ENCODE peak calls at places on chromosomes 13 and 19, in four cellular contexts. S is H9, R is H1, A is IMR-90. W is an unnamed sample.
A peak's percentile ranks its signal among the peaks of the same experiment; 100 is the strongest.

GRCh38 chr13:55977436-55977835 is 1163.3 kb upstream of the PRR20A start:
- DNase-seq in A (no peak), S (no peak), R (no peak), W (no peak)

GRCh38 chr13:35761440-35762252 is 285.2 kb upstream of the MAB21L1 start:
- DNase-seq in S (no peak), R (no peak), A (no peak), W (no peak)

GRCh38 chr19:39093761-39094160 is 9.6 kb downstream of the ACP7 start:
- DNase-seq in R (no peak), S (no peak), A (peak; percentile 79), W (no peak)

GRCh38 chr19:18232540-18233223 is 6.4 kb upstream of the PDE4C start:
- DNase-seq in R (no peak), A (no peak), S (peak; percentile 88), W (peak; percentile 94)

GRCh38 chr19:53868091-53868891 is 608 bp downstream of the MYADM start:
- DNase-seq in R (no peak), A (peak; percentile 42), S (peak; percentile 66), W (peak; percentile 88)

GRCh38 chr13:37216340-37216739 is 110.9 kb upstream of the CSNK1A1L start:
- DNase-seq in R (no peak), S (no peak), A (no peak), W (no peak)

GRCh38 chr19:31545766-31546165 is 196.5 kb upstream of the TSHZ3 start:
- DNase-seq in S (no peak), R (no peak), A (no peak), W (no peak)

GRCh38 chr13:100148422-100148821 is 59.5 kb downstream of the PCCA start:
- DNase-seq in R (no peak), S (no peak), A (no peak), W (peak; percentile 40)

GRCh38 chr19:18194208-18194530 is 1.2 kb downstream of the MPV17L2 start:
- DNase-seq in R (no peak), A (no peak), S (no peak), W (no peak)

GRCh38 chr13:74217816-74218215 is 83.6 kb upstream of the KLF12 start:
- DNase-seq in A (peak; percentile 97), S (no peak), R (no peak), W (no peak)

GRCh38 chr19:47819841-47820244 is 1.9 kb upstream of the CRX start:
- DNase-seq in R (peak; percentile 17), A (no peak), S (peak; percentile 64), W (peak; percentile 92)

DNA sequence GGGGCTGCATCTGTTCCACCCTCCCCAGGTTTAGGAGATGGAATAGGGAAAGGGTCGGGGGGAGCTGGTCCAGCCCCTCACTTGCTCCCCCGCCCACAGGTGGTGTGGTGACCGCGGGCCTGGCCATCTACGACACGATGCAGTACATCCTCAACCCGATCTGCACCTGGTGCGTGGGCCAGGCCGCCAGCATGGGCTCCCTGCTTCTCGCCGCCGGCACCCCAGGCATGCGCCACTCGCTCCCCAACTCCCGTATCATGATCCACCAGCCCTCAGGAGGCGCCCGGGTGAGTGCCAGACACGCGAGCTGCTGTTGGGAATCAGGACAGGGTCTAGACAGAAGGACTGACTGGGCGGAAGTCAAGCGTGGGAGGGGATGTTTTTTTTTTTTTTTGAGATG is 3.0 kb downstream of the CLPP start:
- DNase-seq in S (no peak), R (no peak), A (no peak), W (no peak)
- H3K56ac ChIP-seq in S (no peak overlapping the region), R (no peak overlapping the region), A (no peak overlapping the region), W (no peak overlapping the region)

GRCh38 chr13:49348748-49349147 is 95.1 kb downstream of the CAB39L start:
- DNase-seq in A (no peak), R (peak; percentile 29), S (peak; percentile 84), W (peak; percentile 55)
- H3K56ac ChIP-seq in A (no peak overlapping the region), R (no peak overlapping the region), S (no peak overlapping the region), W (no peak overlapping the region)

GRCh38 chr13:27927444-27928352 is 7.9 kb downstream of the PDX1 start:
- DNase-seq in R (no peak), A (no peak), S (peak; percentile 48), W (no peak)
- H3K56ac ChIP-seq in R (no peak overlapping the region), A (no peak overlapping the region), S (no peak overlapping the region), W (no peak overlapping the region)

DNA sequence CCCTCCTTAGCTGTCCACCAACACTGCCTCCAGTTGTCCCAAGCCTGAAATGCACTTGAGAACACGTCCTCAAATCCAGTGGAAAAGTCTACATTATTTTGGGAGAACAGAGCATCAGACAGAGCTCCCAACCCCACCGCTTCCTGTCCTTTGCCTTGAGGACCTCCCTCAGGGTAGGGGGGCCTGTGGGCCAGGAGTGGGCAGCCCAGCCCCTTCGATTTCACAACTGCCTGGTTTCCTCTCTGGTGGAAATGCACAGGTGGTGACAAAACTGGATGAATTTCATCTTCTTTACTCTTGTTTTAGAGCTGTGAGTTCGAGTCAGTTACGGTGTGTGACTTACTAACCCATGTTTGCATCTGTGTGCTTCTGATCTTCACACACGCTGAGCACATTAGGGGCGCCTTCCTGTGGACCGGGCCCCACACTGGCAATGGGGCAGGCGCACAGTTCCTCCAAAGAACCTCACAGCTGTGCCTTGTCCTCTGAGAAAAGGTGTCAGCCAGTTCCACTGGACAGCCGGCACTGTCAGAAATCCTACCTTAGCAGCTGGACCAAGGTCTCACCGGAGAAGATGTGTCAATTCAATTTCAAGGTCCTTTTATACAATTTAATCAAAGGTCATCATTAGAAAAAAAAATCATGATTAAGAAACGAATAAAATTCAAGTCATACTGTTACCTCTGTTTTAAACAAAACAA is 80.2 kb downstream of the IRS2 start:
- DNase-seq in R (no peak), S (no peak), A (no peak), W (no peak)
- H3K56ac ChIP-seq in R (no peak overlapping the region), S (no peak overlapping the region), A (no peak overlapping the region), W (no peak overlapping the region)

GRCh38 chr13:111062305-111062704 is 52.8 kb upstream of the ARHGEF7 start:
- DNase-seq in S (no peak), R (no peak), A (no peak), W (no peak)
- H3K56ac ChIP-seq in S (no peak overlapping the region), R (no peak overlapping the region), A (no peak overlapping the region), W (no peak overlapping the region)

DNA sequence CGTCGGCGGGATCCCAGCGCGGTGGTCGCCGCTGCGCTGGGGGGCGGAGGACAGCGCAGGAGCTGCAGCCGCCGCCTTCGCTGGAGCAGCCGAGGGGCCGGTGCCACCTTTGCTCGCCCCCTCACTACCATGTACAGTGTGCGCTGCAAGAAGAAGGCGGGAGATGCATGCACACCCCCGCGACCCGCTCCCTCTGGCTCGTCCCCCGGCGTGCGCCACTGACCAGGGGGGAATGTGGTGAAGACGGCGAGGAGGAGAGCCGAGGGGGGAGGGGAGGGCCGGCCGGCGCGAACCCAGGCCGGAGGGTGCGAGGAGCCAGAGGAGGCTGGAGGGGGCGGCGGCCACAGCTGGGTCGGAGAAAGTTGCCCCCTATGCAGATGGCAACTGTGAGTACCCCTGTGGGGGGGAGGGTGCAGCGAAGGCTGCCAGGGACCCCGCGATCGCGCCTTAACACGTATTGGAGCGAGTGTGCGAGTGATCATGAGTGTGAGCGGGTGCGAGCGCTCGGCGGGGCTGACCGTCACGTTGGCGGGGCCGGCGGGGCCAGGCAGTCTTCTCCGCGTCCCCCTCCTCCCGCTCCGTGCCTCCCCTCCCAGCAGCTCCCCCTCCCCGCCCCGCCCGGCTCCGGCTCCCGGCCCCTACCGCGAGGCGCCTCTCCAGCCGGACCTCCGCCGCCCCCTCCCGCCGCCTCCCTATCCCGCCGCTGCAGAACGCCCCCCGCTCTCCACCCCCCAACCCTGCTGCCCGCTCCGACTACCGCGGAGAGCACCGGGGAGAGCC is 843 bp downstream of the SLITRK5 start:
- DNase-seq in A (no peak), R (no peak), S (peak; percentile 53), W (peak; percentile 31)
- H3K56ac ChIP-seq in A (no peak overlapping the region), R (no peak overlapping the region), S (no peak overlapping the region), W (peak overlapping the region; percentile 88)

GRCh38 chr13:19172007-19172646 is 9.5 kb downstream of the TUBA3C start:
- DNase-seq in S (no peak), R (no peak), A (no peak), W (no peak)
- H3K56ac ChIP-seq in S (no peak overlapping the region), R (no peak overlapping the region), A (no peak overlapping the region), W (no peak overlapping the region)

GRCh38 chr13:57633141-57633949 is 1.8 kb downstream of the PCDH17 start:
- DNase-seq in R (no peak), S (peak; percentile 91), A (no peak), W (peak; percentile 80)
- H3K56ac ChIP-seq in R (no peak overlapping the region), S (no peak overlapping the region), A (no peak overlapping the region), W (peak overlapping the region; percentile 59)

DNA sequence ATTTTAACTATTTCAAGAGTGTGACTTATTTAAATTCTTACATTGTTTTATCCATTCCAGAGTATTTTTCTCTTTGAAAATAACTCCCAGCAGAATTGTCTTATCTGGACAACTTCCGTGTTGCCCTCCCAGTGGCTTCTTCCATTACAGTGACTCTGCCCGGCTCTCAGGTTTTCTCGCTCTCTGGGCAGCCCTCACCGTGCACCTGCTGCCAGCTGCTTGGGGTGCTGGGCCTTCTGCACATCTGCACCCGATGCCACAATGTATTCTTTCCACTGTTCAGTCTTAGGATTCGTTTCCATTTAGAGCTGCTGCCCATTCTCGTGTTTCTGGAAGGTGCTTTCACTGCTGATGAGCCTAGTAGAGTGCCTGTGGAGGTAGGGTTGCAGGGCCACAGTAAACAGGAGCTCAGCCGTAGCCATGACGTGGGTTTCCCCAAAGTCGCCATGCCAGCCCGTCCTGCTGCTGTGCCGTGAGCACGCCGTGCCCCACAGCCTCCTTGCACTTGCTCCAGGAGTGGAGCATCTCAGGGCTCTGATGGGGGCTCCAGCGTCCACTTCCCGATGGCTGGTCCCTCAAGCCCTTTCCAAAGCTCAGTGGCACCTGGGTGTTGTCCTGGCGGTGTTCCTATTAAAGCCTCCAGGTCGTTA is 46.1 kb upstream of the DCUN1D2 start:
- DNase-seq in A (no peak), S (no peak), R (no peak), W (no peak)
- H3K56ac ChIP-seq in A (no peak overlapping the region), S (no peak overlapping the region), R (no peak overlapping the region), W (no peak overlapping the region)

GRCh38 chr13:32941368-32941767 is 74.9 kb upstream of the KL start:
- DNase-seq in S (no peak), R (no peak), A (no peak), W (no peak)

GRCh38 chr13:32940601-32941000 is 75.6 kb upstream of the KL start:
- DNase-seq in A (peak; percentile 56), S (no peak), R (no peak), W (no peak)

DNA sequence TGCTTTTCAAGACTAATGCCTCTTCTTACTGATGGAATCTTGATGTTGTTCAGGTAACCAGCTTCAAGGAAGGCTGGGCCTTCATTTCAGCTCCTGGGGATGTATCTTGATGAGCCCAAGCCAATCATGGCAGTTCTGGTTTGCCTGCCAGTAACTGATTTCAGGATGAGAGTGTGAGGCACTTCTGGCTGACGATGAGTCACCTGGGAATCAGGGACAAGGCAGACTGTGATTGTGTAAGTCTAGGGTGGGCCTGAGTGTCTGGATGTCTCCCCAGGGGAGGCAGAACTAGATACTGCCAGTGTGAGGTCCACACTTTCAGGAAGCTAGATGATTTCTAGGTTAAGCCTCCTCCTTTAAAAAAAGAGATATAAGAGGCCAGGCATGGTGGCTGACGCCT is 77.3 kb upstream of the KL start:
- DNase-seq in S (no peak), R (no peak), A (peak; percentile 61), W (peak; percentile 9)
- H3K56ac ChIP-seq in S (no peak overlapping the region), R (no peak overlapping the region), A (no peak overlapping the region), W (no peak overlapping the region)